ENCODE peak calls at places on chromosomes 13 and 19, in ten cellular contexts. U is ELF-1; H is NCI-H1105 treated with DMSO at 0.1 percent for 48 hours; Y is left cardiac atrium; L is stimulated activated CD8-positive, alpha-beta memory T cell treated with anti-CD3 and anti-CD28 coated beads, Interleukin-7, amount 100 ng/mL, for 1 hour; P is stimulated activated naive CD8-positive, alpha-beta T cell treated with anti-CD3 and anti-CD28 coated beads, Interleukin-15, Interleukin-2, amounts not matched to agents 100 U/mL and 50 U/mL, for 24 hours; X is lower lobe of right lung; A is AG10803; J is activated CD4-positive, alpha-beta T cell treated with anti-CD3 and anti-CD28 coated beads for 1 hour; K is EL. O is an unnamed sample.

GRCh38 chr13:45850020-45850613 is 1.4 kb downstream of the SIAH3 start:
- DNase-seq in U (no peak), H (no peak), Y (no peak), L (no peak), P (no peak), X (no peak), A (no peak), J (no peak), K (no peak), O (no peak)

GRCh38 chr13:25292301-25292700 is 5.0 kb upstream of the MTMR6 start:
- DNase-seq in U (no peak), H (no peak), Y (no peak), L (no peak), P (no peak), X (no peak), A (no peak), J (no peak), K (peak), O (no peak)

GRCh38 chr13:33017410-33017929 is 1.2 kb downstream of the KL start:
- DNase-seq in U (peak), H (no peak), Y (peak), L (no peak), P (peak), X (peak), A (peak), J (no peak), K (no peak), O (peak)

GRCh38 chr19:10551698-10552301 is 8.1 kb downstream of the ATG4D start:
- DNase-seq in U (peak), H (no peak), Y (no peak), L (no peak), P (peak), X (no peak), A (peak), J (no peak), K (peak), O (no peak)

GRCh38 chr13:28110414-28110813 is 10.0 kb upstream of the FLT3 start:
- DNase-seq in U (no peak), H (no peak), Y (no peak), L (no peak), P (no peak), X (no peak), A (no peak), J (no peak), K (no peak), O (no peak)

GRCh38 chr19:42201489-42202289 is 15.8 kb downstream of the DEDD2 start:
- DNase-seq in U (no peak), H (no peak), Y (no peak), L (no peak), P (peak), X (peak), A (no peak), J (no peak), K (no peak), O (peak)

GRCh38 chr13:100210966-100211710 is 122.2 kb downstream of the PCCA start:
- DNase-seq in U (no peak), H (no peak), Y (no peak), L (no peak), P (no peak), X (no peak), A (peak), J (no peak), K (peak), O (no peak)

GRCh38 chr19:14381689-14382474 is 638 bp downstream of the ADGRE5 start:
- DNase-seq in U (no peak), H (no peak), Y (peak), L (no peak), P (peak), X (peak), A (peak), J (peak), K (peak), O (peak)

GRCh38 chr19:480016-480855 is 16.1 kb upstream of the MADCAM1 start:
- DNase-seq in U (peak), H (no peak), Y (peak), L (no peak), P (peak), X (peak), A (peak), J (peak), K (no peak), O (peak)

GRCh38 chr19:3983936-3984583 is 1.2 kb downstream of the EEF2 start:
- DNase-seq in U (peak), H (no peak), Y (no peak), L (no peak), P (peak), X (peak), A (peak), J (no peak), K (no peak), O (peak)

GRCh38 chr19:51198641-51199040 is 26.2 kb upstream of the CD33 start:
- DNase-seq in U (no peak), H (no peak), Y (no peak), L (no peak), P (no peak), X (no peak), A (no peak), J (no peak), K (no peak), O (no peak)

GRCh38 chr13:101941095-101941777 is 460.6 kb downstream of the FGF14 start:
- DNase-seq in U (no peak), H (peak), Y (no peak), L (no peak), P (no peak), X (no peak), A (peak), J (no peak), K (no peak), O (no peak)

GRCh38 chr19:48815870-48816501 is 5.2 kb upstream of the BCAT2 start:
- DNase-seq in U (no peak), H (no peak), Y (no peak), L (no peak), P (no peak), X (no peak), A (peak), J (no peak), K (no peak), O (no peak)

GRCh38 chr19:33443638-33444195 is 70.2 kb downstream of the CEBPG start:
- DNase-seq in U (no peak), H (no peak), Y (peak), L (no peak), P (no peak), X (no peak), A (no peak), J (no peak), K (no peak), O (no peak)

GRCh38 chr13:82747331-82747730 is 1134.9 kb downstream of the SLITRK1 start:
- DNase-seq in U (no peak), H (no peak), Y (no peak), L (no peak), P (no peak), X (no peak), A (peak), J (no peak), K (no peak), O (no peak)